ENCODE peak calls at places on chromosomes 6 and 20, in seven cellular contexts. Z is fibroblast of pulmonary artery, O is G401, X is HT-29, H is EL, V is fibroblast of the aortic adventitia, E is NCI-H226. I is an unnamed sample.

GRCh38 chr20:37534401-37535157 is 6.9 kb upstream of the BLCAP start:
- DNase-seq in Z (peak; percentile 90), O (peak; percentile 87), X (peak; percentile 100), H (peak; percentile 80), V (peak; percentile 89), E (peak; percentile 59), I (peak; percentile 57)

GRCh38 chr6:164507197-164507957 is 802.0 kb downstream of the C6orf118 start:
- DNase-seq in Z (no peak), O (no peak), X (no peak), H (no peak), V (no peak), E (no peak), I (no peak)

GRCh38 chr20:20206788-20207187 is 154.5 kb downstream of the CFAP61 start:
- DNase-seq in Z (no peak), O (no peak), X (no peak), H (no peak), V (no peak), E (no peak), I (no peak)

GRCh38 chr20:4022386-4023350 is 7.3 kb upstream of the RNF24 start:
- DNase-seq in Z (no peak), O (no peak), X (no peak), H (no peak), V (peak; percentile 69), E (no peak), I (no peak)

GRCh38 chr6:133291671-133292070 is 50.5 kb downstream of the EYA4 start:
- DNase-seq in Z (peak; percentile 21), O (no peak), X (no peak), H (no peak), V (peak; percentile 21), E (no peak), I (no peak)

GRCh38 chr6:33278810-33279209 is 1.9 kb downstream of the B3GALT4 start:
- DNase-seq in Z (no peak), O (no peak), X (no peak), H (no peak), V (no peak), E (no peak), I (no peak)

GRCh38 chr6:21781075-21781474 is 187.5 kb downstream of the SOX4 start:
- DNase-seq in Z (no peak), O (no peak), X (no peak), H (no peak), V (no peak), E (no peak), I (no peak)

GRCh38 chr6:42407379-42407778 is 44.3 kb downstream of the TRERF1 start:
- DNase-seq in Z (peak; percentile 87), O (no peak), X (no peak), H (peak; percentile 91), V (peak; percentile 93), E (no peak), I (peak; percentile 10)

GRCh38 chr6:161271343-161272019 is 2.4 kb downstream of the AGPAT4 start:
- DNase-seq in Z (no peak), O (peak; percentile 24), X (no peak), H (peak; percentile 7), V (no peak), E (no peak), I (no peak)

GRCh38 chr6:49849121-49849907 is 17.0 kb downstream of the CRISP1 start:
- DNase-seq in Z (peak; percentile 66), O (peak; percentile 64), X (peak; percentile 67), H (peak; percentile 39), V (peak; percentile 61), E (no peak), I (no peak)

GRCh38 chr6:128492386-128492785 is 28.0 kb downstream of the PTPRK start:
- DNase-seq in Z (no peak), O (no peak), X (peak; percentile 74), H (no peak), V (no peak), E (no peak), I (no peak)

GRCh38 chr6:85458184-85458583 is 8.3 kb downstream of the NT5E start:
- DNase-seq in Z (no peak), O (no peak), X (no peak), H (no peak), V (no peak), E (no peak), I (no peak)

GRCh38 chr6:35611235-35611634 is 77.5 kb downstream of the FKBP5 start:
- DNase-seq in Z (peak; percentile 44), O (no peak), X (no peak), H (peak; percentile 23), V (peak; percentile 24), E (no peak), I (no peak)

GRCh38 chr6:52416629-52417151 is 3.5 kb upstream of the EFHC1 start:
- DNase-seq in Z (peak; percentile 80), O (peak; percentile 80), X (peak; percentile 90), H (peak; percentile 70), V (peak; percentile 90), E (peak; percentile 48), I (no peak)

GRCh38 chr6:109373762-109374161 is 8.5 kb downstream of the CD164 start:
- DNase-seq in Z (no peak), O (no peak), X (no peak), H (no peak), V (no peak), E (no peak), I (no peak)

GRCh38 chr6:116387374-116387773 is 16.6 kb downstream of the DSE start:
- DNase-seq in Z (peak; percentile 86), O (no peak), X (no peak), H (peak; percentile 75), V (peak; percentile 62), E (peak; percentile 89), I (no peak)

GRCh38 chr20:61529354-61529753 is 277.3 kb downstream of the CDH4 start:
- DNase-seq in Z (no peak), O (no peak), X (no peak), H (no peak), V (no peak), E (no peak), I (no peak)

GRCh38 chr20:21235713-21236445 is 67.3 kb upstream of the XRN2 start:
- DNase-seq in Z (peak; percentile 80), O (peak; percentile 62), X (peak; percentile 81), H (peak; percentile 66), V (peak; percentile 82), E (peak; percentile 13), I (peak; percentile 7)

GRCh38 chr6:45513331-45513730 is 135.6 kb upstream of the SUPT3H start:
- DNase-seq in Z (no peak), O (no peak), X (no peak), H (no peak), V (no peak), E (no peak), I (no peak)

GRCh38 chr6:74805841-74806696 is 399.8 kb downstream of the COL12A1 start:
- DNase-seq in Z (no peak), O (no peak), X (no peak), H (no peak), V (no peak), E (no peak), I (no peak)

GRCh38 chr6:158021376-158021775 is 39.7 kb downstream of the SYNJ2 start:
- DNase-seq in Z (no peak), O (no peak), X (no peak), H (no peak), V (no peak), E (no peak), I (no peak)

GRCh38 chr20:46746972-46747371 is 37.5 kb downstream of the SLC2A10 start:
- DNase-seq in Z (peak; percentile 32), O (no peak), X (no peak), H (peak; percentile 50), V (peak; percentile 69), E (no peak), I (no peak)

GRCh38 chr6:41088451-41088850 is 15.7 kb downstream of the NFYA start:
- DNase-seq in Z (no peak), O (no peak), X (no peak), H (no peak), V (no peak), E (no peak), I (no peak)

GRCh38 chr6:7919871-7920270 is 9.3 kb upstream of the TXNDC5 start:
- DNase-seq in Z (peak; percentile 90), O (no peak), X (peak; percentile 71), H (no peak), V (peak; percentile 76), E (peak; percentile 84), I (no peak)

GRCh38 chr20:62826646-62827322 is 9.9 kb downstream of the COL9A3 start:
- DNase-seq in Z (no peak), O (no peak), X (no peak), H (no peak), V (no peak), E (no peak), I (no peak)

GRCh38 chr6:157491571-157492232 is 110.7 kb downstream of the ZDHHC14 start:
- DNase-seq in Z (no peak), O (no peak), X (no peak), H (no peak), V (no peak), E (no peak), I (no peak)

GRCh38 chr6:81751388-81752083 is 945 bp downstream of the TENT5A start:
- DNase-seq in Z (peak; percentile 57), O (peak; percentile 66), X (peak; percentile 57), H (peak; percentile 58), V (peak; percentile 59), E (no peak), I (peak; percentile 9)

GRCh38 chr20:48538058-48538825 is 289.6 kb downstream of the PREX1 start:
- DNase-seq in Z (peak; percentile 93), O (no peak), X (no peak), H (peak; percentile 86), V (peak; percentile 91), E (peak; percentile 99), I (peak; percentile 18)

GRCh38 chr6:157143171-157143884 is 180.0 kb downstream of the TMEM242 start:
- DNase-seq in Z (peak; percentile 92), O (no peak), X (no peak), H (peak; percentile 86), V (peak; percentile 99), E (no peak), I (no peak)

GRCh38 chr6:13272131-13273046 is 55.9 kb downstream of the TBC1D7 start:
- DNase-seq in Z (no peak), O (no peak), X (no peak), H (no peak), V (no peak), E (no peak), I (no peak)

GRCh38 chr6:150979826-150980225 is 114.3 kb downstream of the MTHFD1L start:
- DNase-seq in Z (no peak), O (no peak), X (no peak), H (no peak), V (no peak), E (no peak), I (no peak)

I was measured in T1000.